ENCODE peak calls at places on chromosomes 13 and 19, in five cellular contexts. A is activated T-cell treated with anti-CD3 and anti-CD28 coated beads for 1 hour, B is HS-27A, L is GM12865, E is NCI-H460. R is an unnamed sample.

GRCh38 chr19:49425178-49425577 is at the start of gene GFY:
- DNase-seq in A (no peak), L (no peak), E (no peak), B (no peak), R (no peak)

GRCh38 chr19:48175578-48175977 is 5.1 kb downstream of the ZSWIM9 start:
- DNase-seq in L (no peak), B (no peak), E (no peak), A (no peak), R (no peak)

GRCh38 chr13:25654332-25654731 is 282.6 kb downstream of the ATP8A2 start:
- DNase-seq in E (no peak), B (no peak), A (no peak), L (no peak), R (no peak)

GRCh38 chr19:54077334-54077733 is 3.8 kb downstream of the TARM1 start:
- DNase-seq in L (no peak), E (no peak), B (no peak), A (no peak), R (peak)

GRCh38 chr19:3849092-3849491 is 19.7 kb downstream of the ZFR2 start:
- DNase-seq in E (no peak), L (peak), B (no peak), A (peak), R (no peak)

GRCh38 chr13:19601749-19602725 is 31.4 kb upstream of the MPHOSPH8 start:
- DNase-seq in E (peak), A (no peak), B (no peak), L (peak), R (no peak)

GRCh38 chr13:95870421-95870820 is 182.8 kb downstream of the UGGT2 start:
- DNase-seq in L (no peak), A (no peak), B (no peak), E (no peak), R (no peak)

GRCh38 chr13:19737844-19738557 is 44.7 kb downstream of the PSPC1 start:
- DNase-seq in B (no peak), E (no peak), L (no peak), A (no peak), R (no peak)

GRCh38 chr19:44809856-44810554 is 1.1 kb downstream of the BCAM start:
- DNase-seq in E (no peak), L (no peak), A (no peak), B (no peak), R (no peak)

GRCh38 chr13:76872686-76873085 is 13.5 kb downstream of the KCTD12 start:
- DNase-seq in A (no peak), E (no peak), L (no peak), B (no peak), R (no peak)

R was measured in SIG-M5.